ENCODE peak calls at places on chromosomes 12 and 14, in nine cellular contexts. R is heart right ventricle; V is PC-3; O is CD8-positive, alpha-beta T cell; F is GM23338; Z is HCT116; N is breast epithelium; D is ascending aorta; X is Karpas-422. K is an unnamed sample.
A peak's percentile ranks its signal among the peaks of the same experiment; 100 is the strongest.

GRCh38 chr14:73755434-73756014 is 41.3 kb upstream of the PNMA1 start:
- DNase-seq in R (no peak), V (no peak), O (no peak), F (no peak), Z (no peak), N (no peak), D (no peak), X (peak; percentile 65), K (no peak)

GRCh38 chr12:120162763-120163162 is 31.8 kb downstream of the GCN1 start:
- DNase-seq in R (no peak), V (no peak), O (no peak), F (no peak), Z (no peak), N (no peak), D (no peak), X (no peak), K (no peak)

GRCh38 chr12:65622056-65622455 is 202.2 kb upstream of the HMGA2 start:
- DNase-seq in R (no peak), V (no peak), O (no peak), F (no peak), Z (no peak), N (no peak), D (no peak), X (no peak), K (no peak)

GRCh38 chr12:69389836-69390235 is 30.3 kb downstream of the YEATS4 start:
- DNase-seq in R (no peak), V (no peak), O (no peak), F (no peak), Z (no peak), N (no peak), D (no peak), X (no peak), K (no peak)

GRCh38 chr14:72907327-72907826 is 13.5 kb upstream of the DPF3 start:
- DNase-seq in R (no peak), V (no peak), O (no peak), F (no peak), Z (no peak), N (no peak), D (no peak), X (peak; percentile 59), K (no peak)

GRCh38 chr12:85872497-85873091 is 1.5 kb upstream of the NTS start:
- DNase-seq in R (no peak), V (peak; percentile 81), O (no peak), F (peak; percentile 88), Z (peak; percentile 50), N (no peak), D (no peak), X (peak; percentile 86), K (no peak)

GRCh38 chr14:105047283-105048016 is 17.8 kb downstream of the GPR132 start:
- DNase-seq in R (no peak), V (no peak), O (no peak), F (no peak), Z (no peak), N (no peak), D (no peak), X (peak; percentile 30), K (peak; percentile 78)

GRCh38 chr12:66144796-66145754 is 14.5 kb upstream of the LLPH start:
- DNase-seq in R (no peak), V (peak; percentile 91), O (no peak), F (peak; percentile 81), Z (peak; percentile 52), N (no peak), D (no peak), X (no peak), K (no peak)

GRCh38 chr12:5872745-5873144 is 72.3 kb downstream of the ANO2 start:
- DNase-seq in R (no peak), V (peak; percentile 16), O (no peak), F (peak; percentile 21), Z (peak; percentile 16), N (no peak), D (no peak), X (peak; percentile 47), K (no peak)

GRCh38 chr12:107929436-107929835 is 154.9 kb downstream of the ASCL4 start:
- DNase-seq in R (no peak), V (peak; percentile 75), O (no peak), F (peak; percentile 80), Z (peak; percentile 78), N (no peak), D (no peak), X (peak; percentile 73), K (no peak)

GRCh38 chr14:22483863-22484593 is 105.0 kb downstream of the DAD1 start:
- DNase-seq in R (no peak), V (no peak), O (no peak), F (no peak), Z (no peak), N (no peak), D (no peak), X (no peak), K (no peak)

GRCh38 chr14:71487449-71487848 is 444.8 kb upstream of the RGS6 start:
- DNase-seq in R (no peak), V (no peak), O (no peak), F (no peak), Z (no peak), N (no peak), D (no peak), X (no peak), K (no peak)

GRCh38 chr12:2052861-2053674 is at the start of gene CACNA1C:
- DNase-seq in R (peak; percentile 71), V (no peak), O (no peak), F (peak; percentile 71), Z (no peak), N (no peak), D (no peak), X (no peak), K (no peak)

GRCh38 chr12:62963642-62964041 is 28.7 kb upstream of the PPM1H start:
- DNase-seq in R (no peak), V (no peak), O (no peak), F (no peak), Z (no peak), N (no peak), D (no peak), X (no peak), K (no peak)

GRCh38 chr12:93982847-93983315 is 165.5 kb upstream of the PLXNC1 start:
- DNase-seq in R (no peak), V (peak; percentile 79), O (no peak), F (no peak), Z (no peak), N (no peak), D (no peak), X (no peak), K (no peak)

GRCh38 chr12:45051490-45052105 is 699 bp upstream of the DBX2 start:
- DNase-seq in R (no peak), V (peak; percentile 15), O (no peak), F (peak; percentile 34), Z (no peak), N (no peak), D (no peak), X (no peak), K (no peak)

GRCh38 chr14:91284791-91285548 is 40.5 kb upstream of the GPR68 start:
- DNase-seq in R (no peak), V (no peak), O (no peak), F (no peak), Z (no peak), N (no peak), D (no peak), X (no peak), K (no peak)
- H3K27ac ChIP-seq in R (no peak overlapping the region), V (no peak overlapping the region), O (no peak overlapping the region), F (no peak overlapping the region), Z (no peak overlapping the region), N (no peak overlapping the region), D (no peak overlapping the region), X (no peak overlapping the region), K (peak overlapping the region; percentile 67)

DNA sequence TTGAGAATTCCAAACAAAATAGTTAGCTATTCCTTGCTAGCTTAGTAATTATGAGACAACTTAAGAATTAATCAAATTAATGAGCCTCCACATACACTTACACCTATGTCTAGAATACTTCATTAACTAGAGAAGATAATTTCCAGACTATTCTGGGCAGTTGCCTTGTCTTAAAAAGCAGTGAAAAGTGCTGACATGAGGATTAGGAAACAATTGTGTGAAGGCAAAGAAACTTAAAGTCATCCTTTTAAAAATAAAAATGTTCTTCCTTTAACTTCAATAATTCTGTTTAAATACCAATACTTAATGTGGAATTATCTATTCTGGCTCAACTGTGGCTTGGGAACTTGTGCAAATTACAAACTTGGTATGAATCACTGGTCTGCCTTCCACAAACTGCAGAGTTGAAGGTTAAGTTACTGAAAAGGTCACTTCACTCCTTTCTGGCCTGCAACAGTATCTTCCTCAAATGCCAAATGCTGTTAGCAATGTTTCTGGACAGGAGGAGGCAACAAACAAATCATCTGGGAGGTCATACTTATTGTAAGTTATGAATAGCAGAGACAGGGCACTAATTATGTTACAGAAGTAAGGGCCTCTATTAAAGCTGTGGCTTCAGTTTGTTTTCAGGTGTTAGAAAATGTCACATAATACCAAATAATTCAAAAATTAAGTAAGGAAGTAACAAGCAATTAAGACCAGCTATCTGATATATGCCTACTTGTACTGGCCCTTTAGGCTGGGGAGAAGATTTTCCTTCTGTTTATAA is 19.2 kb downstream of the PPTC7 start:
- DNase-seq in R (no peak), V (peak; percentile 19), O (no peak), F (no peak), Z (no peak), N (no peak), D (no peak), X (peak; percentile 59), K (no peak)
- H3K4me1 ChIP-seq in R (peaks cover 4% of the 10 kb centered on the region), V (peaks cover 46% of the 10 kb centered on the region), O (peaks cover 61% of the 10 kb centered on the region), F (no peaks in the 10 kb centered on the region), Z (peaks cover 38% of the 10 kb centered on the region), N (peaks cover 25% of the 10 kb centered on the region), D (peaks cover 5% of the 10 kb centered on the region), X (peaks cover 84% of the 10 kb centered on the region), K (peaks cover 55% of the 10 kb centered on the region)

GRCh38 chr12:87660987-87661769 is 368.0 kb downstream of the C12orf50 start:
- DNase-seq in R (no peak), V (no peak), O (no peak), F (no peak), Z (no peak), N (no peak), D (no peak), X (no peak), K (no peak)
- H3K27ac ChIP-seq in R (no peak overlapping the region), V (no peak overlapping the region), O (no peak overlapping the region), F (no peak overlapping the region), Z (no peak overlapping the region), N (no peak overlapping the region), D (no peak overlapping the region), X (no peak overlapping the region), K (no peak overlapping the region)

GRCh38 chr12:75976913-75977312 is 54.7 kb downstream of the PHLDA1 start:
- DNase-seq in R (no peak), V (no peak), O (no peak), F (no peak), Z (no peak), N (no peak), D (no peak), X (no peak), K (no peak)

GRCh38 chr12:75977952-75978671 is 53.5 kb downstream of the PHLDA1 start:
- DNase-seq in R (no peak), V (peak; percentile 99), O (peak; percentile 63), F (peak; percentile 53), Z (peak; percentile 94), N (no peak), D (peak; percentile 59), X (no peak), K (peak; percentile 92)

GRCh38 chr12:75979181-75979580 is 52.4 kb downstream of the PHLDA1 start:
- DNase-seq in R (no peak), V (peak; percentile 93), O (peak; percentile 14), F (no peak), Z (no peak), N (no peak), D (no peak), X (no peak), K (no peak)

GRCh38 chr12:75977590-75977951 is 54.0 kb downstream of the PHLDA1 start:
- DNase-seq in R (no peak), V (no peak), O (no peak), F (no peak), Z (no peak), N (no peak), D (no peak), X (no peak), K (no peak)

GRCh38 chr12:75978677-75979076 is 52.9 kb downstream of the PHLDA1 start:
- DNase-seq in R (no peak), V (peak; percentile 18), O (no peak), F (no peak), Z (no peak), N (no peak), D (no peak), X (no peak), K (no peak)
- H3K4me1 ChIP-seq in R (peaks cover 6% of the 10 kb centered on the region), V (peaks cover 45% of the 10 kb centered on the region), O (peaks cover 23% of the 10 kb centered on the region), F (peaks cover 26% of the 10 kb centered on the region), Z (peaks cover 91% of the 10 kb centered on the region), N (peaks cover 11% of the 10 kb centered on the region), D (peaks cover 13% of the 10 kb centered on the region), X (peaks cover 12% of the 10 kb centered on the region), K (peaks cover 42% of the 10 kb centered on the region)